ENCODE peak calls at places on chromosomes 12 and 14, in nine cellular contexts. W is lower lobe of right lung, S is A549, P is substantia nigra, M is endodermal cell, H is ACHN, C is cardiac muscle cell, Y is RPMI7951, J is endothelial cell. B is an unnamed sample.

GRCh38 chr12:65728913-65729793 is 95.1 kb upstream of the HMGA2 start:
- DNase-seq in W (no peak), S (no peak), P (no peak), M (peak; percentile 91), H (no peak), C (peak; percentile 18), Y (peak; percentile 76), J (peak; percentile 40), B (no peak)

GRCh38 chr14:95267306-95267705 is 52.4 kb downstream of the CLMN start:
- DNase-seq in W (no peak), S (no peak), P (no peak), M (no peak), H (no peak), C (no peak), Y (peak; percentile 51), J (no peak), B (no peak)

GRCh38 chr12:85394809-85395208 is 114.8 kb downstream of the ALX1 start:
- DNase-seq in W (no peak), S (peak; percentile 7), P (no peak), M (no peak), H (no peak), C (no peak), Y (no peak), J (no peak), B (no peak)

GRCh38 chr12:101745481-101745880 is 6.2 kb upstream of the SYCP3 start:
- DNase-seq in W (no peak), S (no peak), P (no peak), M (no peak), H (no peak), C (no peak), Y (no peak), J (no peak), B (no peak)

GRCh38 chr12:57836442-57837375 is 9.8 kb downstream of the CTDSP2 start:
- DNase-seq in W (no peak), S (no peak), P (peak; percentile 34), M (peak; percentile 78), H (peak; percentile 55), C (peak; percentile 95), Y (peak; percentile 84), J (peak; percentile 60), B (peak; percentile 45)

GRCh38 chr12:122729583-122730214 is 945 bp downstream of the HCAR1 start:
- DNase-seq in W (no peak), S (no peak), P (no peak), M (no peak), H (no peak), C (no peak), Y (no peak), J (no peak), B (no peak)

GRCh38 chr12:65208957-65209654 is 39.7 kb downstream of the LEMD3 start:
- DNase-seq in W (no peak), S (no peak), P (no peak), M (no peak), H (no peak), C (no peak), Y (no peak), J (no peak), B (no peak)

GRCh38 chr12:109997393-109997792 is 1.2 kb upstream of the GIT2 start:
- DNase-seq in W (no peak), S (no peak), P (no peak), M (no peak), H (no peak), C (no peak), Y (no peak), J (no peak), B (no peak)

GRCh38 chr12:63862187-63863107 is 17.9 kb downstream of the SRGAP1 start:
- DNase-seq in W (no peak), S (peak; percentile 96), P (no peak), M (peak; percentile 68), H (peak; percentile 57), C (no peak), Y (peak; percentile 62), J (no peak), B (no peak)

GRCh38 chr12:16369156-16369555 is 21.7 kb downstream of the MGST1 start:
- DNase-seq in W (no peak), S (no peak), P (no peak), M (no peak), H (no peak), C (no peak), Y (no peak), J (no peak), B (no peak)

GRCh38 chr12:90627180-90627896 is 327.6 kb downstream of the CCER1 start:
- DNase-seq in W (no peak), S (no peak), P (no peak), M (no peak), H (no peak), C (no peak), Y (peak; percentile 3), J (no peak), B (no peak)

GRCh38 chr12:119479121-119479561 is 114.4 kb upstream of the TMEM233 start:
- DNase-seq in W (no peak), S (no peak), P (no peak), M (no peak), H (no peak), C (no peak), Y (peak; percentile 10), J (no peak), B (no peak)

GRCh38 chr12:59929091-59929490 is 333.3 kb downstream of the SLC16A7 start:
- DNase-seq in W (no peak), S (peak; percentile 55), P (no peak), M (no peak), H (peak; percentile 56), C (no peak), Y (peak; percentile 39), J (no peak), B (no peak)

GRCh38 chr14:74302160-74302628 is 540 bp downstream of the ABCD4 start:
- DNase-seq in W (no peak), S (peak; percentile 51), P (no peak), M (no peak), H (peak; percentile 66), C (peak; percentile 62), Y (peak; percentile 56), J (no peak), B (no peak)

GRCh38 chr14:63632932-63633514 is 8.6 kb downstream of the WDR89 start:
- DNase-seq in W (no peak), S (peak; percentile 30), P (no peak), M (no peak), H (peak; percentile 54), C (peak; percentile 43), Y (peak; percentile 16), J (no peak), B (no peak)

GRCh38 chr12:117189725-117190209 is 503 bp downstream of the FBXO21 start:
- DNase-seq in W (peak; percentile 57), S (peak; percentile 41), P (peak; percentile 40), M (peak; percentile 81), H (peak; percentile 50), C (peak; percentile 21), Y (peak; percentile 30), J (peak; percentile 42), B (no peak)

GRCh38 chr14:63492391-63492790 is 50.8 kb downstream of the PPP2R5E start:
- DNase-seq in W (no peak), S (peak; percentile 29), P (no peak), M (no peak), H (peak; percentile 11), C (peak; percentile 37), Y (peak; percentile 21), J (no peak), B (no peak)

GRCh38 chr12:25495336-25496097 is 57.6 kb downstream of the LMNTD1 start:
- DNase-seq in W (no peak), S (peak; percentile 37), P (no peak), M (peak; percentile 58), H (peak; percentile 97), C (peak; percentile 63), Y (peak; percentile 81), J (no peak), B (no peak)

GRCh38 chr12:52145941-52146821 is 45.6 kb downstream of the KRT80 start:
- DNase-seq in W (no peak), S (peak; percentile 47), P (no peak), M (no peak), H (no peak), C (no peak), Y (no peak), J (no peak), B (no peak)

GRCh38 chr12:15698377-15698867 is 90.8 kb downstream of the EPS8 start:
- DNase-seq in W (no peak), S (peak; percentile 43), P (no peak), M (no peak), H (no peak), C (peak; percentile 34), Y (no peak), J (no peak), B (peak; percentile 40)

GRCh38 chr14:92490239-92490959 is 23.2 kb upstream of the RIN3 start:
- DNase-seq in W (no peak), S (no peak), P (peak; percentile 50), M (no peak), H (no peak), C (no peak), Y (peak; percentile 8), J (no peak), B (no peak)

GRCh38 chr14:63573579-63573978 is 30.4 kb upstream of the PPP2R5E start:
- DNase-seq in W (no peak), S (no peak), P (no peak), M (no peak), H (no peak), C (peak; percentile 9), Y (peak; percentile 15), J (no peak), B (no peak)

GRCh38 chr14:92635896-92636295 is 112.5 kb downstream of the LGMN start:
- DNase-seq in W (no peak), S (no peak), P (no peak), M (no peak), H (no peak), C (no peak), Y (no peak), J (no peak), B (no peak)

GRCh38 chr14:94887591-94887990 is 117.7 kb upstream of the GSC start:
- DNase-seq in W (no peak), S (no peak), P (no peak), M (no peak), H (no peak), C (no peak), Y (no peak), J (no peak), B (no peak)

GRCh38 chr12:86838709-86839108 is 582.5 kb upstream of the MGAT4C start:
- DNase-seq in W (no peak), S (no peak), P (no peak), M (peak; percentile 53), H (no peak), C (peak; percentile 36), Y (no peak), J (no peak), B (no peak)

GRCh38 chr12:124411291-124411878 is 116.5 kb downstream of the RFLNA start:
- DNase-seq in W (no peak), S (peak; percentile 57), P (no peak), M (peak; percentile 71), H (peak; percentile 98), C (peak; percentile 95), Y (peak; percentile 92), J (no peak), B (peak; percentile 72)

GRCh38 chr12:100688451-100688864 is 106.1 kb upstream of the ANO4 start:
- DNase-seq in W (no peak), S (no peak), P (no peak), M (no peak), H (no peak), C (no peak), Y (peak; percentile 51), J (no peak), B (no peak)

GRCh38 chr14:37791384-37792036 is 196.1 kb downstream of the TTC6 start:
- DNase-seq in W (no peak), S (no peak), P (no peak), M (no peak), H (no peak), C (no peak), Y (no peak), J (no peak), B (no peak)

GRCh38 chr14:54651649-54652048 is 84.7 kb downstream of the SAMD4A start:
- DNase-seq in W (no peak), S (peak; percentile 10), P (no peak), M (no peak), H (peak; percentile 29), C (no peak), Y (peak; percentile 66), J (no peak), B (no peak)

GRCh38 chr12:43957732-43958131 is 121.9 kb downstream of the TMEM117 start:
- DNase-seq in W (no peak), S (peak; percentile 48), P (no peak), M (peak; percentile 62), H (peak; percentile 80), C (peak; percentile 75), Y (peak; percentile 49), J (peak; percentile 41), B (peak; percentile 41)

GRCh38 chr12:10801727-10802126 is 700 bp downstream of the TAS2R7 start:
- DNase-seq in W (no peak), S (no peak), P (no peak), M (peak; percentile 60), H (no peak), C (no peak), Y (no peak), J (no peak), B (no peak)

B was measured in tibial nerve.